ENCODE peak calls at places on chromosomes 2 and 18, in eight cellular contexts. B is GM04504, X is mucosa of descending colon, K is cardiac fibroblast, W is Calu3, R is MM.1S, F is AG09309, Z is EL. N is an unnamed sample.

GRCh38 chr2:9288681-9289338 is 82.2 kb downstream of the ASAP2 start:
- DNase-seq in K (peak), W (no peak), Z (peak), F (no peak), X (no peak), R (no peak), B (no peak), N (no peak)

GRCh38 chr2:167832840-167833239 is 414.6 kb downstream of the STK39 start:
- DNase-seq in K (no peak), R (no peak), F (no peak), W (no peak), Z (no peak), B (no peak), X (no peak), N (no peak)

GRCh38 chr18:29271496-29271895 is 1094.6 kb upstream of the CDH2 start:
- DNase-seq in R (no peak), F (no peak), K (peak), X (no peak), Z (no peak), B (no peak), W (no peak), N (no peak)

GRCh38 chr18:7856733-7857132 is 289.6 kb downstream of the PTPRM start:
- DNase-seq in B (no peak), K (peak), X (no peak), W (no peak), Z (peak), F (no peak), R (no peak), N (no peak)

GRCh38 chr2:231549446-231550239 is 19.4 kb upstream of the NMUR1 start:
- DNase-seq in F (no peak), X (no peak), R (no peak), W (no peak), K (no peak), Z (no peak), B (no peak), N (no peak)

GRCh38 chr18:22194151-22194598 is 24.8 kb downstream of the GATA6 start:
- DNase-seq in R (no peak), B (no peak), F (no peak), K (peak), X (peak), W (peak), Z (no peak), N (no peak)

GRCh38 chr18:34280653-34281052 is 55.9 kb upstream of the NOL4 start:
- DNase-seq in W (no peak), Z (no peak), R (no peak), X (no peak), F (no peak), B (no peak), K (no peak), N (no peak)

GRCh38 chr2:17541514-17541950 is 1.0 kb downstream of the VSNL1 start:
- DNase-seq in W (no peak), Z (no peak), B (no peak), F (no peak), X (no peak), R (no peak), K (no peak), N (no peak)

GRCh38 chr2:180622122-180622918 is 358.1 kb upstream of the UBE2E3 start:
- DNase-seq in B (no peak), W (no peak), X (no peak), F (no peak), K (peak), R (no peak), Z (peak), N (no peak)

GRCh38 chr2:80122675-80123074 is 181.9 kb downstream of the LRRTM1 start:
- DNase-seq in Z (no peak), R (no peak), F (no peak), K (no peak), B (no peak), X (no peak), W (no peak), N (no peak)

GRCh38 chr2:121910139-121910538 is 154.7 kb downstream of the TSN start:
- DNase-seq in W (no peak), Z (no peak), X (no peak), B (no peak), K (peak), R (no peak), F (no peak), N (no peak)

GRCh38 chr2:215156453-215156852 is 18.0 kb upstream of the ABCA12 start:
- DNase-seq in X (no peak), W (no peak), R (no peak), Z (no peak), F (no peak), B (no peak), K (no peak), N (no peak)

GRCh38 chr2:113277474-113278072 is 1.1 kb downstream of the PAX8 start:
- DNase-seq in K (no peak), W (no peak), R (no peak), B (no peak), X (no peak), Z (no peak), F (no peak), N (no peak)

GRCh38 chr2:234826676-234827075 is 125.1 kb upstream of the SH3BP4 start:
- DNase-seq in X (no peak), F (no peak), Z (no peak), K (peak), W (no peak), R (no peak), B (no peak), N (no peak)

GRCh38 chr2:65050931-65051330 is 5.3 kb upstream of the CEP68 start:
- DNase-seq in X (no peak), Z (peak), R (no peak), W (no peak), K (no peak), F (no peak), B (no peak), N (no peak)

GRCh38 chr2:88125344-88125923 is 2.4 kb downstream of the FABP1 start:
- DNase-seq in Z (no peak), W (no peak), K (no peak), B (no peak), F (no peak), R (no peak), X (no peak), N (no peak)

GRCh38 chr2:221501210-221501882 is 70.8 kb downstream of the EPHA4 start:
- DNase-seq in B (no peak), K (peak), X (no peak), W (no peak), F (no peak), R (no peak), Z (peak), N (no peak)

GRCh38 chr2:143258126-143258892 is 129.1 kb downstream of the ARHGAP15 start:
- DNase-seq in F (no peak), Z (no peak), B (no peak), X (no peak), R (peak), K (no peak), W (no peak), N (peak)

GRCh38 chr2:128198666-128199065 is 107.7 kb downstream of the UGGT1 start:
- DNase-seq in W (no peak), Z (no peak), B (no peak), X (no peak), R (no peak), F (no peak), K (peak), N (no peak)

GRCh38 chr18:80191264-80191663 is 56.0 kb downstream of the PARD6G start:
- DNase-seq in F (no peak), R (no peak), Z (no peak), K (no peak), W (no peak), X (no peak), B (no peak), N (no peak)

GRCh38 chr2:39504790-39505335 is 67.8 kb upstream of the MAP4K3 start:
- DNase-seq in Z (peak), B (peak), X (no peak), R (no peak), K (peak), W (no peak), F (no peak), N (no peak)

GRCh38 chr2:144509548-144510205 is 10.2 kb downstream of the ZEB2 start:
- DNase-seq in W (no peak), F (no peak), K (no peak), X (no peak), Z (peak), B (no peak), R (no peak), N (no peak)

GRCh38 chr2:182950546-182950945 is 84.1 kb upstream of the FRZB start:
- DNase-seq in K (no peak), F (no peak), B (no peak), X (no peak), Z (no peak), W (no peak), R (no peak), N (no peak)

GRCh38 chr2:177806025-177806424 is 266.6 kb downstream of the PDE11A start:
- DNase-seq in R (no peak), F (peak), Z (no peak), W (no peak), B (peak), X (no peak), K (peak), N (no peak)

GRCh38 chr2:175741164-175741563 is 260.9 kb downstream of the LNPK start:
- DNase-seq in X (no peak), Z (no peak), F (no peak), K (no peak), B (no peak), W (no peak), R (no peak), N (no peak)

GRCh38 chr2:20642026-20642971 is 8.6 kb downstream of the HS1BP3 start:
- DNase-seq in R (peak), F (no peak), W (peak), K (peak), B (peak), Z (peak), X (peak), N (peak)

GRCh38 chr18:26549103-26549485 is 741 bp upstream of the KCTD1 start:
- DNase-seq in R (peak), W (peak), K (peak), F (no peak), Z (peak), B (no peak), X (no peak), N (peak)

GRCh38 chr18:47260138-47260923 is 8.9 kb upstream of the SKOR2 start:
- DNase-seq in X (peak), W (no peak), F (no peak), Z (peak), B (peak), R (no peak), K (peak), N (peak)

GRCh38 chr18:66495844-66496243 is 108.0 kb downstream of the CDH19 start:
- DNase-seq in K (peak), W (peak), R (peak), F (no peak), X (peak), B (no peak), Z (no peak), N (peak)

GRCh38 chr2:47056875-47057731 is 98.0 kb downstream of the STPG4 start:
- DNase-seq in B (no peak), W (no peak), R (no peak), X (peak), F (no peak), Z (peak), K (peak), N (peak)

GRCh38 chr2:204984421-204984925 is 439.2 kb downstream of the PARD3B start:
- DNase-seq in F (no peak), R (no peak), K (no peak), Z (peak), W (no peak), X (no peak), B (no peak), N (no peak)

GRCh38 chr2:230907361-230908093 is 17.5 kb downstream of the GPR55 start:
- DNase-seq in F (no peak), X (peak), K (no peak), R (no peak), B (no peak), Z (no peak), W (no peak), N (no peak)

GRCh38 chr18:7177131-7177744 is 53.7 kb upstream of the LRRC30 start:
- DNase-seq in R (peak), Z (peak), B (peak), K (peak), X (no peak), W (peak), F (peak), N (peak)

GRCh38 chr2:18903750-18904149 is 314.4 kb upstream of the NT5C1B start:
- DNase-seq in F (no peak), W (no peak), X (no peak), R (peak), Z (no peak), B (no peak), K (no peak), N (no peak)

GRCh38 chr2:112664689-112665088 is 18.9 kb downstream of the SLC20A1 start:
- DNase-seq in Z (no peak), W (no peak), R (no peak), K (no peak), F (no peak), B (no peak), X (no peak), N (no peak)

GRCh38 chr2:144477943-144478283 is 42.0 kb downstream of the ZEB2 start:
- DNase-seq in F (no peak), Z (no peak), K (no peak), B (no peak), W (no peak), X (no peak), R (no peak), N (no peak)

GRCh38 chr2:107437807-107438206 is 388.9 kb upstream of the RGPD4 start:
- DNase-seq in Z (no peak), W (no peak), B (no peak), R (no peak), X (no peak), K (peak), F (no peak), N (no peak)

GRCh38 chr2:184756885-184757284 is 158.6 kb downstream of the ZNF804A start:
- DNase-seq in Z (no peak), B (no peak), W (no peak), X (no peak), F (no peak), R (no peak), K (peak), N (no peak)

GRCh38 chr2:96107883-96108551 is 8.4 kb downstream of the ADRA2B start:
- DNase-seq in F (no peak), Z (no peak), B (no peak), R (no peak), W (no peak), X (peak), K (no peak), N (no peak)

N was measured in activated CD8-positive, alpha-beta T cell treated with anti-CD3 and anti-CD28 coated beads for 36 hours.